ENCODE peak calls at places on chromosome 19, in nine cellular contexts. J, Z, T, D, M, R, Q, L and C are unnamed samples.

GRCh38 chr19:39362682-39363657 is 20.7 kb downstream of the SAMD4B start:
- DNase-seq in M (peak), T (peak), D (peak), L (peak), J (no peak), Q (no peak), R (no peak), Z (no peak), C (no peak)

GRCh38 chr19:54206030-54206830 is 5.6 kb downstream of the RPS9 start:
- DNase-seq in Z (no peak), Q (no peak), R (peak), D (no peak), J (no peak), M (no peak), L (no peak), T (no peak), C (no peak)

GRCh38 chr19:3129112-3129511 is 6.7 kb upstream of the GNA15 start:
- DNase-seq in J (no peak), D (peak), M (no peak), L (peak), R (no peak), T (peak), Q (no peak), Z (no peak), C (peak)

GRCh38 chr19:5455367-5456129 is at the start of gene ZNRF4:
- DNase-seq in R (no peak), Q (no peak), T (no peak), L (no peak), Z (no peak), M (no peak), J (no peak), D (no peak), C (no peak)

GRCh38 chr19:1725100-1726064 is 27.9 kb upstream of the ONECUT3 start:
- DNase-seq in D (peak), L (peak), J (no peak), Q (no peak), M (peak), R (no peak), T (peak), Z (no peak), C (peak)

GRCh38 chr19:47227347-47228167 is 3.4 kb downstream of the BBC3 start:
- DNase-seq in T (peak), Z (peak), D (peak), L (peak), J (no peak), M (peak), Q (peak), R (peak), C (peak)

GRCh38 chr19:2345794-2346663 is 14.0 kb upstream of the TMPRSS9 start:
- DNase-seq in Q (no peak), Z (no peak), T (no peak), J (no peak), D (no peak), M (peak), L (no peak), R (peak), C (peak)

GRCh38 chr19:3409346-3410064 is 43.1 kb downstream of the NFIC start:
- DNase-seq in L (peak), Z (peak), T (no peak), R (peak), M (no peak), D (no peak), Q (no peak), J (no peak), C (peak)

GRCh38 chr19:31272707-31273106 is 76.5 kb downstream of the TSHZ3 start:
- DNase-seq in M (no peak), Z (no peak), Q (no peak), D (no peak), R (no peak), J (no peak), T (no peak), L (no peak), C (no peak)